ENCODE peak calls at places on chromosome 9, in four cellular contexts. One of them, this sample, is unnamed. For H3K36me3, the result is how much of the 10 kb centered on the place peaks cover.

GRCh38 chr9:109270971-109271900 is 49.6 kb downstream of the EPB41L4B start:
- DNase-seq in mesendoderm: no peak
- DNase-seq in neuronal stem cell: no peak
- DNase-seq in mesenchymal stem cell: no peak
- DNase-seq in this sample: no peak

GRCh38 chr9:120888626-120889025 is 11.6 kb upstream of the PHF19 start:
- DNase-seq in mesendoderm: no peak
- DNase-seq in neuronal stem cell: no peak
- DNase-seq in mesenchymal stem cell: no peak
- DNase-seq in this sample: no peak

GRCh38 chr9:237858-238345 is 23.2 kb downstream of the DOCK8 start:
- DNase-seq in mesendoderm: no peak
- DNase-seq in neuronal stem cell: no peak
- DNase-seq in mesenchymal stem cell: no peak
- DNase-seq in this sample: no peak

GRCh38 chr9:121344062-121344696 is 25.9 kb downstream of the STOM start:
- DNase-seq in mesendoderm: no peak
- DNase-seq in neuronal stem cell: no peak
- DNase-seq in mesenchymal stem cell: peak
- DNase-seq in this sample: no peak

GRCh38 chr9:91424403-91425176 is 958 bp upstream of the NFIL3 start:
- DNase-seq in mesendoderm: peak
- DNase-seq in neuronal stem cell: peak
- DNase-seq in mesenchymal stem cell: peak
- DNase-seq in this sample: peak

GRCh38 chr9:119368681-119369581 is at the start of gene BRINP1:
- DNase-seq in mesendoderm: peak
- DNase-seq in neuronal stem cell: peak
- DNase-seq in mesenchymal stem cell: peak
- DNase-seq in this sample: no peak

GRCh38 chr9:71928806-71929205 is 17.4 kb downstream of the C9orf85 start:
- DNase-seq in mesendoderm: no peak
- DNase-seq in neuronal stem cell: no peak
- DNase-seq in mesenchymal stem cell: no peak
- DNase-seq in this sample: no peak

GRCh38 chr9:134986957-134987356 is 69.2 kb upstream of the FCN1 start:
- DNase-seq in mesendoderm: no peak
- DNase-seq in neuronal stem cell: no peak
- DNase-seq in mesenchymal stem cell: no peak
- DNase-seq in this sample: no peak

GRCh38 chr9:121282309-121283071 is 14.5 kb downstream of the GSN start:
- DNase-seq in mesendoderm: no peak
- DNase-seq in neuronal stem cell: no peak
- DNase-seq in mesenchymal stem cell: peak
- DNase-seq in this sample: peak

GRCh38 chr9:26870292-26870691 is 22.3 kb downstream of the CAAP1 start:
- DNase-seq in mesendoderm: no peak
- DNase-seq in neuronal stem cell: no peak
- DNase-seq in mesenchymal stem cell: peak
- DNase-seq in this sample: peak

GRCh38 chr9:131349881-131350563 is 43.9 kb upstream of the PRRC2B start:
- DNase-seq in mesendoderm: peak
- DNase-seq in neuronal stem cell: peak
- DNase-seq in mesenchymal stem cell: peak
- DNase-seq in this sample: peak

GRCh38 chr9:110886832-110887231 is 151.4 kb downstream of the LPAR1 start:
- DNase-seq in mesendoderm: no peak
- DNase-seq in neuronal stem cell: no peak
- DNase-seq in mesenchymal stem cell: peak
- DNase-seq in this sample: peak

GRCh38 chr9:130041648-130042405 is 1.2 kb downstream of the FNBP1 start:
- DNase-seq in mesendoderm: peak
- DNase-seq in neuronal stem cell: peak
- DNase-seq in mesenchymal stem cell: peak
- DNase-seq in this sample: peak

GRCh38 chr9:109766351-109766750 is 13.6 kb upstream of the PALM2AKAP2 start:
- DNase-seq in mesendoderm: no peak
- DNase-seq in neuronal stem cell: no peak
- DNase-seq in mesenchymal stem cell: peak
- DNase-seq in this sample: peak

GRCh38 chr9:137371521-137371941 is 51.4 kb downstream of the EXD3 start:
- DNase-seq in mesendoderm: no peak
- DNase-seq in neuronal stem cell: no peak
- DNase-seq in mesenchymal stem cell: no peak
- DNase-seq in this sample: no peak

GRCh38 chr9:3954950-3955670 is 344.8 kb downstream of the GLIS3 start:
- DNase-seq in mesendoderm: peak
- DNase-seq in neuronal stem cell: no peak
- DNase-seq in mesenchymal stem cell: peak
- DNase-seq in this sample: peak

GRCh38 chr9:112446080-112446479 is 40.5 kb upstream of the KIAA1958 start:
- DNase-seq in mesendoderm: no peak
- DNase-seq in neuronal stem cell: no peak
- DNase-seq in mesenchymal stem cell: no peak
- DNase-seq in this sample: no peak

GRCh38 chr9:79264511-79265448 is 307.0 kb upstream of the TLE4 start:
- DNase-seq in mesendoderm: no peak
- DNase-seq in neuronal stem cell: no peak
- DNase-seq in mesenchymal stem cell: peak
- DNase-seq in this sample: no peak

GRCh38 chr9:133944746-133945135 is 47.4 kb downstream of the VAV2 start:
- DNase-seq in mesendoderm: no peak
- DNase-seq in neuronal stem cell: no peak
- DNase-seq in mesenchymal stem cell: peak
- DNase-seq in this sample: peak

GRCh38 chr9:27499481-27499880 is 24.6 kb upstream of the IFNK start:
- DNase-seq in mesendoderm: peak
- DNase-seq in neuronal stem cell: no peak
- DNase-seq in mesenchymal stem cell: peak
- DNase-seq in this sample: no peak

GRCh38 chr9:133049043-133049442 is 12.7 kb upstream of the CEL start:
- DNase-seq in mesendoderm: no peak
- DNase-seq in neuronal stem cell: no peak
- DNase-seq in mesenchymal stem cell: no peak
- DNase-seq in this sample: no peak

GRCh38 chr9:136855461-136856077 is 3.4 kb downstream of the MAMDC4 start:
- DNase-seq in mesendoderm: no peak
- DNase-seq in neuronal stem cell: no peak
- DNase-seq in mesenchymal stem cell: no peak
- DNase-seq in this sample: no peak

GRCh38 chr9:134960701-134961181 is 43.0 kb upstream of the FCN1 start:
- DNase-seq in mesendoderm: no peak
- DNase-seq in neuronal stem cell: no peak
- DNase-seq in mesenchymal stem cell: no peak
- DNase-seq in this sample: no peak

GRCh38 chr9:134063088-134063875 is 4.5 kb downstream of the BRD3 start:
- DNase-seq in mesendoderm: no peak
- DNase-seq in neuronal stem cell: no peak
- DNase-seq in mesenchymal stem cell: no peak
- DNase-seq in this sample: no peak

GRCh38 chr9:135715056-135715595 is 13.1 kb downstream of the KCNT1 start:
- DNase-seq in mesendoderm: no peak
- DNase-seq in neuronal stem cell: no peak
- DNase-seq in mesenchymal stem cell: no peak
- DNase-seq in this sample: no peak

GRCh38 chr9:133628766-133629165 is 7.4 kb upstream of the DBH start:
- DNase-seq in mesendoderm: no peak
- DNase-seq in neuronal stem cell: no peak
- DNase-seq in mesenchymal stem cell: no peak
- DNase-seq in this sample: no peak

GRCh38 chr9:36258989-36259315 is 704 bp upstream of the GNE start:
- DNase-seq in mesendoderm: no peak
- DNase-seq in neuronal stem cell: no peak
- DNase-seq in mesenchymal stem cell: no peak
- DNase-seq in this sample: no peak

GRCh38 chr9:84701801-84702200 is 32.3 kb downstream of the NTRK2 start:
- DNase-seq in mesendoderm: no peak
- DNase-seq in neuronal stem cell: no peak
- DNase-seq in mesenchymal stem cell: no peak
- DNase-seq in this sample: no peak

GRCh38 chr9:14768561-14769234 is 46.2 kb upstream of the CER1 start:
- DNase-seq in mesendoderm: peak
- DNase-seq in neuronal stem cell: peak
- DNase-seq in mesenchymal stem cell: peak
- DNase-seq in this sample: peak

GRCh38 chr9:5263568-5264218 is 32.5 kb downstream of the INSL4 start:
- DNase-seq in mesendoderm: peak
- DNase-seq in neuronal stem cell: no peak
- DNase-seq in mesenchymal stem cell: no peak
- DNase-seq in this sample: no peak

GRCh38 chr9:135070198-135070951 is 17.1 kb upstream of the OLFM1 start:
- DNase-seq in mesendoderm: peak
- DNase-seq in neuronal stem cell: no peak
- DNase-seq in mesenchymal stem cell: no peak
- DNase-seq in this sample: no peak

GRCh38 chr9:12718482-12719026 is 25.4 kb downstream of the TYRP1 start:
- DNase-seq in mesendoderm: peak
- DNase-seq in neuronal stem cell: peak
- DNase-seq in mesenchymal stem cell: peak
- DNase-seq in this sample: peak
- H3K23ac ChIP-seq in mesendoderm: no peak
- H3K23ac ChIP-seq in neuronal stem cell: no peak
- H3K23ac ChIP-seq in mesenchymal stem cell: peak
- H3K23ac ChIP-seq in this sample: no peak

DNA sequence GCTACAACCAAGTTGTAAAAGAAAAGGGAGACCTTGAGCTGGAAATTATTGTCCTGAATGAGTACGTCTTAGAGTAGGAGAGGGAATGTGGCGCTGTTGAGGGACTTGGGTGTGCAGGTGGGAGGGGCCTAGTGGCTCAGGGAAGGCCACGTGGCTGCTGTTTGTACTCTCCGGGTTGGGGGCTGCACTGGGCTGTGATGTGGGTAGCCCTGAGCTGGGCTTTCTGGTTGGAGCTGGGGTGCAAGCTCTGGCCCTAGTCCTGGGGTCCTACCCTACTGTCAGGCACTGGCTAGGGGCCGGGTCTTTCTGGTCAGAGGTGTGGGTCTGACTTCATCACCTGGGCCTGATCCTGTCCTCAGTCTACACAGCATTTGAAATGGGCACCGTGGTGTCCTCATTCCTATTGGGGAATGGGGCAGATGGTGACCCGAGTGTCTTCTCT is 19.1 kb upstream of the GLE1 start:
- DNase-seq in mesendoderm: no peak
- DNase-seq in neuronal stem cell: no peak
- DNase-seq in mesenchymal stem cell: no peak
- DNase-seq in this sample: no peak
- H3K36me3 ChIP-seq in mesendoderm: under half
- H3K36me3 ChIP-seq in neuronal stem cell: under half
- H3K36me3 ChIP-seq in mesenchymal stem cell: half or more
- H3K36me3 ChIP-seq in this sample: under half

GRCh38 chr9:37692622-37693221 is 42.0 kb downstream of the FRMPD1 start:
- DNase-seq in mesendoderm: no peak
- DNase-seq in neuronal stem cell: no peak
- DNase-seq in mesenchymal stem cell: no peak
- DNase-seq in this sample: no peak
- H3K23ac ChIP-seq in mesendoderm: no peak
- H3K23ac ChIP-seq in neuronal stem cell: no peak
- H3K23ac ChIP-seq in mesenchymal stem cell: no peak
- H3K23ac ChIP-seq in this sample: no peak

GRCh38 chr9:123453058-123453667 is 97.2 kb downstream of the CRB2 start:
- DNase-seq in mesendoderm: no peak
- DNase-seq in neuronal stem cell: no peak
- DNase-seq in mesenchymal stem cell: no peak
- DNase-seq in this sample: no peak
- H3K36me3 ChIP-seq in mesendoderm: under half
- H3K36me3 ChIP-seq in neuronal stem cell: under half
- H3K36me3 ChIP-seq in mesenchymal stem cell: under half
- H3K36me3 ChIP-seq in this sample: under half

DNA sequence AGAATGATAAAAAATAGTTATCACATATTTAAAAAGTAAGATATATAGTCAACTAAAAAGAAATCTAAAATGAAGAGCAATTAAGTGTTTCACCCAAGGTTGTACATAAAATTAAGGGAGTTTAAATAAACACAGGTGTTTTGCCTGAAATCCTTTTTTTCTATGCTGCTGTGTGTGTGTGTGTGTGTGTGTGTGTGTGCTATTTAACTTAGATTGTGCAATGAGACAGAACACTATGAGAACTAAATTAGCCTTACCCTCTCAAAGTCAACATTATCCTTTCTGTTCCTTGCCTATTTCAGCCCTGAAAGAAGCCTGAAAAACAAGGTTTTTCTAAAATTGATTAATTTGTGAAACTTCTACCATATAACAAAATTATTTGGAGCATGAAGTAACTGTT is 516.2 kb downstream of the ELAVL2 start:
- DNase-seq in mesendoderm: no peak
- DNase-seq in neuronal stem cell: no peak
- DNase-seq in mesenchymal stem cell: no peak
- DNase-seq in this sample: no peak
- H3K23ac ChIP-seq in mesendoderm: no peak
- H3K23ac ChIP-seq in neuronal stem cell: no peak
- H3K23ac ChIP-seq in mesenchymal stem cell: no peak
- H3K23ac ChIP-seq in this sample: no peak

DNA sequence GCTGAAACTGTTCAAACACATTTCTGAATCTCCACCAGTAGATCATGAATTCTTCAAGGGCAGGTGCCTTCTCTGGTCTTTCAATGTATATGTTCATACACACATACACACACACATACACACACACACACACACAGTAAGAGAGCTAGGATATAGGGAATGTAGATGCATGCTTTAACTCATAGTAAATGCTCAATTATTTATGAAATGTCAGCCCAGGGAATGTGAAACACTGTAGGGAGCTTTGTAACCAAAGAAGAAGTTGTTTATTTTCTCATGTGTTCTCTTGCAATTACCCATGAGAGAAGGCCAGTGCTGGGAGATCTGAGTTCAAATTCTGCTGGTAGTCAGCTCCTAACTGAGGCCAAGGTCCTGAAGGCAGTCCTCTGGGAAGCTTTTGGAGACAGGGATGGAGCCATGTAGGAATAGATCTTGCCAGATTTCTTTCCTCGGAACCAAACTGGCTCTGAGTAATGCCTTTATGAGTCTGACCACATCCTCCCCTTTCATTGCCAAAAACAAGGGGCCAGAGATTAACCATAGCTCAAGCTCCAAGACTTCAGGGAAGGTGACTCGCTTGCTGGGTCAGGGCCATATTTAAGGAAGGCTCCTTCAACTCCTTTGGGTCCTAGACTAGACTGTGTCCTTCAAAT is 487.0 kb upstream of the TNC start:
- DNase-seq in mesendoderm: no peak
- DNase-seq in neuronal stem cell: no peak
- DNase-seq in mesenchymal stem cell: peak
- DNase-seq in this sample: peak
- H3K36me3 ChIP-seq in mesendoderm: under half
- H3K36me3 ChIP-seq in neuronal stem cell: under half
- H3K36me3 ChIP-seq in mesenchymal stem cell: half or more
- H3K36me3 ChIP-seq in this sample: under half

GRCh38 chr9:94212531-94212930 is 46.6 kb upstream of the ZNF169 start:
- DNase-seq in mesendoderm: peak
- DNase-seq in neuronal stem cell: no peak
- DNase-seq in mesenchymal stem cell: no peak
- DNase-seq in this sample: no peak

GRCh38 chr9:94210616-94211603 is 48.2 kb upstream of the ZNF169 start:
- DNase-seq in mesendoderm: no peak
- DNase-seq in neuronal stem cell: no peak
- DNase-seq in mesenchymal stem cell: no peak
- DNase-seq in this sample: no peak

GRCh38 chr9:94213513-94214124 is 45.5 kb upstream of the ZNF169 start:
- DNase-seq in mesendoderm: peak
- DNase-seq in neuronal stem cell: peak
- DNase-seq in mesenchymal stem cell: peak
- DNase-seq in this sample: peak

GRCh38 chr9:94207781-94208180 is 51.3 kb upstream of the ZNF169 start:
- DNase-seq in mesendoderm: no peak
- DNase-seq in neuronal stem cell: no peak
- DNase-seq in mesenchymal stem cell: no peak
- DNase-seq in this sample: no peak

GRCh38 chr9:94212091-94212490 is 47.0 kb upstream of the ZNF169 start:
- DNase-seq in mesendoderm: peak
- DNase-seq in neuronal stem cell: no peak
- DNase-seq in mesenchymal stem cell: peak
- DNase-seq in this sample: peak
- H3K23ac ChIP-seq in mesendoderm: no peak
- H3K23ac ChIP-seq in neuronal stem cell: no peak
- H3K23ac ChIP-seq in mesenchymal stem cell: no peak
- H3K23ac ChIP-seq in this sample: no peak

This sample was measured in IMR-90.